ENCODE peak calls at places on chromosomes 3 and 15, in eight cellular contexts. P, I, G, H, M, Y, O and F are unnamed samples.

GRCh38 chr3:185677146-185677829 is 91.2 kb downstream of the SENP2 start:
- DNase-seq in P (peak), I (no peak), G (peak), H (no peak), M (peak), Y (peak), O (peak), F (peak)

GRCh38 chr3:113912551-113913246 is 35.1 kb upstream of the ZDHHC23 start:
- DNase-seq in P (peak), I (peak), G (peak), H (no peak), M (peak), Y (peak), O (peak), F (peak)

GRCh38 chr3:133854264-133854663 is 41.4 kb downstream of the RAB6B start:
- DNase-seq in P (no peak), I (no peak), G (no peak), H (no peak), M (no peak), Y (no peak), O (no peak), F (no peak)

GRCh38 chr15:41915203-41915994 is 21.5 kb upstream of the SPTBN5 start:
- DNase-seq in P (no peak), I (no peak), G (no peak), H (no peak), M (no peak), Y (no peak), O (no peak), F (no peak)

GRCh38 chr3:126516152-126516935 is 1.2 kb downstream of the UROC1 start:
- DNase-seq in P (no peak), I (no peak), G (no peak), H (no peak), M (no peak), Y (no peak), O (no peak), F (no peak)

GRCh38 chr3:49519916-49520385 is 34.3 kb upstream of the BSN start:
- DNase-seq in P (no peak), I (no peak), G (no peak), H (no peak), M (no peak), Y (no peak), O (no peak), F (no peak)

GRCh38 chr3:58063424-58063823 is 55.2 kb downstream of the FLNB start:
- DNase-seq in P (no peak), I (no peak), G (no peak), H (no peak), M (no peak), Y (peak), O (no peak), F (no peak)

GRCh38 chr15:38996111-38996541 is 431.5 kb upstream of the RASGRP1 start:
- DNase-seq in P (no peak), I (no peak), G (peak), H (no peak), M (peak), Y (peak), O (no peak), F (no peak)

GRCh38 chr15:34582461-34583357 is 742 bp downstream of the GOLGA8B start:
- DNase-seq in P (peak), I (no peak), G (no peak), H (peak), M (peak), Y (no peak), O (peak), F (peak)

GRCh38 chr15:25703726-25704125 is 159.4 kb downstream of the ATP10A start:
- DNase-seq in P (no peak), I (no peak), G (no peak), H (no peak), M (no peak), Y (no peak), O (no peak), F (no peak)